ENCODE peak calls at places on chromosomes 7 and 10, in five cellular contexts. F, A, Z, W and H are unnamed samples.

GRCh38 chr7:116672596-116673503 is 854 bp downstream of the MET start:
- DNase-seq in F (peak; percentile 37), A (no peak), Z (peak; percentile 60), W (peak; percentile 56), H (peak; percentile 62)

GRCh38 chr7:138475377-138475776 is 15.3 kb downstream of the TRIM24 start:
- DNase-seq in F (no peak), A (no peak), Z (no peak), W (no peak), H (no peak)

GRCh38 chr7:39085189-39085588 is 107.5 kb downstream of the POU6F2 start:
- DNase-seq in F (no peak), A (no peak), Z (no peak), W (no peak), H (no peak)

GRCh38 chr7:108415821-108416536 is 40.3 kb downstream of the NRCAM start:
- DNase-seq in F (no peak), A (no peak), Z (no peak), W (peak; percentile 82), H (peak; percentile 53)

GRCh38 chr7:6202117-6202516 is 70.3 kb downstream of the CYTH3 start:
- DNase-seq in F (no peak), A (no peak), Z (no peak), W (no peak), H (no peak)

GRCh38 chr7:3942778-3943177 is 641.7 kb downstream of the SDK1 start:
- DNase-seq in F (no peak), A (no peak), Z (no peak), W (no peak), H (no peak)

GRCh38 chr7:141355057-141355456 is 196.2 kb upstream of the AGK start:
- DNase-seq in F (no peak), A (no peak), Z (no peak), W (peak; percentile 49), H (no peak)

GRCh38 chr10:123567984-123568745 is 98.0 kb upstream of the GPR26 start:
- DNase-seq in F (peak; percentile 13), A (no peak), Z (no peak), W (no peak), H (no peak)

GRCh38 chr10:48742891-48743845 is 58.5 kb downstream of the WDFY4 start:
- DNase-seq in F (no peak), A (no peak), Z (no peak), W (no peak), H (no peak)

GRCh38 chr7:157412021-157412443 is 75.2 kb downstream of the DNAJB6 start:
- DNase-seq in F (no peak), A (no peak), Z (no peak), W (peak; percentile 90), H (no peak)

GRCh38 chr10:68871105-68871711 is 29.9 kb upstream of the DDX50 start:
- DNase-seq in F (no peak), A (no peak), Z (peak; percentile 65), W (peak; percentile 60), H (no peak)

DNA sequence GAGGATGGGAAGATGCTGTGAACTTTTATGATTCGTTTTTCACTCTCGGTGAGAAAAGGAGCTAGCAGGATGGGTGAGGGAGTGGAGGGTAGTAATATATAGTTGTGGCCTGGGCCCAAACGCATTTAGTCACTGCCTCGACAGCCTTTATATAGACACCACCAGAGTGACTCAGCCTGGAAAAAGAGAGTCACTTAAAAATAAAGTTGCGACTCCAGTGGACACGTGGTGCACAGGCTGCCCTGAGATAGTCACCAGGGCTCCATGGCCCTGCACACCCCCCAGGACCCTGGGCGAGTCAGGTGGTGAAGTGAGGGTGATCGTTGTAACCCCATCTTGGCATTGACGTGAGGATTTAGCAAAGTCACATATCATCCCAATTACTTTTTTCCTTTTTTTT is 106.7 kb downstream of the CUX1 start:
- DNase-seq in F (no peak), A (peak; percentile 66), Z (no peak), W (peak; percentile 83), H (no peak)
- H4K20me1 ChIP-seq in F (no peaks in the 10 kb centered on the region), A (no peaks in the 10 kb centered on the region), Z (peaks cover 35% of the 10 kb centered on the region), W (peaks cover 3% of the 10 kb centered on the region), H (peaks cover 8% of the 10 kb centered on the region)

GRCh38 chr10:112333452-112333851 is 40.5 kb upstream of the ACSL5 start:
- DNase-seq in F (no peak), A (no peak), Z (no peak), W (no peak), H (no peak)
- H3K27ac ChIP-seq in F (no peak overlapping the region), A (peak overlapping the region; percentile 60), Z (no peak overlapping the region), W (no peak overlapping the region), H (no peak overlapping the region)

DNA sequence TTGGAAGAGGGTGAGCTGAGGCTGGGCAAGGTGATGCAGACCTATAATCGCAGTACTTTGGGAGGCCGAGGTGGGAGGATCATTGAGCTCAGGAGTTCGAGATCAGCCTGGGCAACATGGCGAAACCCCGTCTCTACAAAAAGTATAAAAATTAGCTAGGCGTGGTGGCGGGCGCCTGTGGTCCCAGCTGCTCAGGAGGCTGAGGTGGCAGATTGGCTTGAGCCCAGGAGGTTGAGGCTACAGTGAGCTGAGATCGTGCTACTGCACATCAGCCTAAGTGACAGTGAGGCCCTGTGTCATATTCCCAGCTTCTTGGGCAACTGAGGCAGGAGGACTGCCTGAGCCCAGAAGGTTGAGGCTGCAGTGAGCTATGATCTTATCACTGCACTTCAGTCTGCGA is 13.6 kb downstream of the BMPR1A start:
- DNase-seq in F (no peak), A (no peak), Z (no peak), W (no peak), H (no peak)
- H4K20me1 ChIP-seq in F (no peaks in the 10 kb centered on the region), A (no peaks in the 10 kb centered on the region), Z (peaks cover 58% of the 10 kb centered on the region), W (peaks cover 82% of the 10 kb centered on the region), H (no peaks in the 10 kb centered on the region)

DNA sequence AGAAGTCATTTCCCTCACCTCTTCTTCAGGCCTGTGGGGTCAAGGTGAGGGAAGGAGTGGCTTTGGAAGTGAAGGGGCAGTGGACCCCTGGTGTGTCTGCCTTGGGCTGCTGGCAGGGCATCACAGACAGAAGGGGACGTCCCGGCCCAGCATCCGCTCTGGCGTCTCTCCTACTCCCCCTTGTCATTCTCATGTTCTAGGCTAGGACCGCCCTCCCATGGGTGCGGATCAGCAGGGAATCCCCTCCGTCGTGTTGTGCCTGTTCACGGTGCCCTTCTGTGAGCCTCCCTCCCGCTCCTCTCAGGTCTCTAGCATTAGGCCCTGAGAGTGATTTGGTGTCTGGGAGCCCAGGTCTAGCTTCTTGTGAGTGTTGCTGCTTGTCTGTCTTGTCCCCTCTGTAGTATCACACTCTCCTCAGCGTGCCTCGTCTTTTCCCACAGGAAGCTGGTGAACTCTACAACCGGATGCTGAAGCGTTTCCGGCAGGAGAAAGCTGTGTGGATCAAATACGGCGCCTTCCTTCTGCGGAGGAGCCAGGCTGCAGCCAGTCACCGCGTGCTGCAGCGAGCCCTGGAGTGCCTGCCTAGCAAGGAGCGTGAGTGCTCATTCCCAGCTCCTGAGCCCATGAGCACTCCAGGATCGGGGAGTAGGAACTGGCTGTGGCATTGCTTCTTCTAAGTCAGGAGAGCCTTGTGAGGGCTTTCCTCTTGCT is 8.5 kb downstream of the CALHM2 start:
- DNase-seq in F (no peak), A (no peak), Z (no peak), W (no peak), H (no peak)
- H3K27ac ChIP-seq in F (no peak overlapping the region), A (no peak overlapping the region), Z (no peak overlapping the region), W (no peak overlapping the region), H (no peak overlapping the region)

GRCh38 chr7:1080251-1080917 is 7.5 kb upstream of the GPER1 start:
- DNase-seq in F (no peak), A (no peak), Z (no peak), W (no peak), H (no peak)
- H4K20me1 ChIP-seq in F (no peaks in the 10 kb centered on the region), A (no peaks in the 10 kb centered on the region), Z (no peaks in the 10 kb centered on the region), W (peaks cover 85% of the 10 kb centered on the region), H (peaks cover 42% of the 10 kb centered on the region)

GRCh38 chr10:124643281-124644009 is 100.7 kb downstream of the FAM53B start:
- DNase-seq in F (no peak), A (no peak), Z (no peak), W (no peak), H (no peak)
- H3K27ac ChIP-seq in F (no peak overlapping the region), A (no peak overlapping the region), Z (no peak overlapping the region), W (no peak overlapping the region), H (no peak overlapping the region)

DNA sequence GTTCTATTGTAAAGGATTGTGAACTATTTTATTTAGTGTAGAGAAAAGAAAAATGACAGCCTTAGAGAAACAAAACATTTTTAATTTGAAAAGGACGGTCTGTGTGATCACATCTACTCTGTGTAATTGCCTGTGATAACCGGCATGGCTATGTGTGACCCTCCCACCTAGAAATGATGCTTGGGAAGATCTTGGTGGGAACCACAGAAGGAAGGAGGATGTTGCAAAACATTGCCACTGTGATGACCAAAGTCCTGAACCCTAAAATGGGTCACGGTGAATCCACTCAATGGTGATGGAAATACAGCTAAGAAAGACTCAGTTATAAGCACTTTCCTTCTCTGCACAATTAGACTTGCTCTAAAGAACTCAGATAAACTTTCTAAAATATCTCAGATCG is 221.3 kb upstream of the FRMD4A start:
- DNase-seq in F (no peak), A (no peak), Z (no peak), W (no peak), H (no peak)
- H4K20me1 ChIP-seq in F (no peaks in the 10 kb centered on the region), A (no peaks in the 10 kb centered on the region), Z (no peaks in the 10 kb centered on the region), W (peaks cover 15% of the 10 kb centered on the region), H (peaks cover 26% of the 10 kb centered on the region)